ENCODE peak calls at places on chromosomes 5 and 9, in ten cellular contexts. W is HepG2; Q is OCI-LY7; Z is cardiac muscle cell; D is lung; G is heart left ventricle; E is PC-9; S is brain microvascular endothelial cell; T is tibial artery; L is CD8-positive, alpha-beta T cell. B is an unnamed sample.

GRCh38 chr5:68751651-68752050 is 342.2 kb upstream of the SLC30A5 start:
- DNase-seq in W (no peak), T (no peak), L (no peak), G (no peak), S (no peak), D (no peak), Z (no peak), Q (no peak), E (no peak), B (no peak)

GRCh38 chr5:135353952-135354721 is 44.9 kb downstream of the MACROH2A1 start:
- DNase-seq in S (peak; percentile 76), E (no peak), Z (peak; percentile 88), W (no peak), Q (no peak), G (no peak), T (no peak), L (no peak), D (no peak), B (no peak)

GRCh38 chr9:96457266-96457665 is 7.3 kb downstream of the HABP4 start:
- DNase-seq in Q (no peak), L (no peak), S (no peak), T (no peak), D (no peak), E (no peak), W (no peak), G (no peak), Z (no peak), B (no peak)

GRCh38 chr5:146828385-146828784 is 50.2 kb downstream of the PPP2R2B start:
- DNase-seq in W (no peak), S (no peak), L (no peak), D (no peak), T (no peak), Q (no peak), G (no peak), Z (no peak), E (no peak), B (peak; percentile 46)

GRCh38 chr9:116212986-116213672 is 59.5 kb downstream of the PAPPA start:
- DNase-seq in L (no peak), T (no peak), Q (no peak), G (no peak), Z (no peak), S (no peak), D (no peak), W (no peak), E (no peak), B (no peak)

GRCh38 chr5:33808699-33809098 is 83.1 kb downstream of the ADAMTS12 start:
- DNase-seq in G (no peak), D (no peak), W (no peak), S (no peak), E (no peak), T (no peak), L (no peak), Q (no peak), Z (peak; percentile 47), B (no peak)

GRCh38 chr5:181188700-181189362 is 16.2 kb downstream of the TRIM7 start:
- DNase-seq in S (peak; percentile 71), W (peak; percentile 57), D (peak; percentile 74), Z (peak; percentile 79), T (peak; percentile 85), Q (peak; percentile 89), G (peak; percentile 66), L (peak; percentile 81), E (peak; percentile 71), B (peak; percentile 46)

GRCh38 chr9:109591691-109592090 is 93.6 kb upstream of the PTPN3 start:
- DNase-seq in G (no peak), Z (no peak), W (no peak), D (no peak), S (no peak), Q (no peak), T (no peak), E (no peak), L (no peak), B (no peak)

GRCh38 chr9:98521141-98521540 is 187.6 kb downstream of the GABBR2 start:
- DNase-seq in Z (peak; percentile 56), W (no peak), D (peak; percentile 15), G (no peak), T (no peak), E (no peak), L (no peak), S (peak; percentile 54), Q (no peak), B (no peak)

GRCh38 chr9:136118367-136119258 is at the start of gene TMEM250:
- DNase-seq in S (peak; percentile 88), G (peak; percentile 98), E (peak; percentile 84), D (peak; percentile 97), Z (peak; percentile 98), L (peak; percentile 93), W (peak; percentile 92), Q (peak; percentile 97), T (peak; percentile 92), B (peak; percentile 96)

GRCh38 chr9:82560036-82560435 is 502.9 kb downstream of the RASEF start:
- DNase-seq in E (no peak), S (no peak), T (no peak), G (no peak), D (no peak), Z (no peak), W (no peak), L (no peak), Q (no peak), B (no peak)

GRCh38 chr9:133942206-133942975 is 49.7 kb downstream of the VAV2 start:
- DNase-seq in Q (no peak), D (no peak), E (no peak), L (no peak), S (no peak), G (peak; percentile 22), T (no peak), W (no peak), Z (no peak), B (no peak)

GRCh38 chr9:134693641-134694367 is 52.2 kb downstream of the COL5A1 start:
- DNase-seq in E (no peak), Z (no peak), G (no peak), Q (no peak), W (no peak), L (no peak), D (no peak), T (no peak), S (no peak), B (no peak)

GRCh38 chr5:77170-77501 is 14.8 kb upstream of the PLEKHG4B start:
- DNase-seq in T (no peak), E (no peak), Q (no peak), G (no peak), L (no peak), Z (no peak), D (no peak), S (no peak), W (no peak), B (no peak)

GRCh38 chr5:81230429-81230828 is 2.7 kb upstream of the CKMT2 start:
- DNase-seq in T (no peak), S (no peak), W (no peak), G (no peak), E (no peak), D (no peak), L (no peak), Z (no peak), Q (no peak), B (no peak)

GRCh38 chr5:143279698-143280097 is 123.8 kb downstream of the NR3C1 start:
- DNase-seq in W (peak; percentile 88), E (peak; percentile 76), Z (peak; percentile 8), G (no peak), L (no peak), T (no peak), Q (no peak), S (no peak), D (no peak), B (no peak)

GRCh38 chr5:61281686-61282085 is 50.4 kb upstream of the ZSWIM6 start:
- DNase-seq in Z (no peak), L (no peak), D (no peak), W (no peak), T (no peak), Q (no peak), G (no peak), S (no peak), E (no peak), B (no peak)

GRCh38 chr5:74200560-74200959 is 440.0 kb downstream of the ENC1 start:
- DNase-seq in T (no peak), D (no peak), W (no peak), G (no peak), S (no peak), Z (no peak), Q (no peak), E (peak; percentile 65), L (no peak), B (no peak)
- TF ChIP-seq CTCF in T (no peak), D (no peak), W (no peak), G (no peak), S (no peak), Z (no peak), Q (no peak), E (no peak), L (no peak), B (no peak)

GRCh38 chr5:159034083-159034824 is 65.5 kb downstream of the EBF1 start:
- DNase-seq in S (peak; percentile 49), T (no peak), E (no peak), G (no peak), L (no peak), D (no peak), W (no peak), Q (no peak), Z (peak; percentile 33), B (no peak)
- H3K36me3 ChIP-seq in S (no peaks in the 10 kb centered on the region), T (no peaks in the 10 kb centered on the region), E (no peaks in the 10 kb centered on the region), G (no peaks in the 10 kb centered on the region), L (no peaks in the 10 kb centered on the region), D (no peaks in the 10 kb centered on the region), W (no peaks in the 10 kb centered on the region), Q (peaks cover 10% of the 10 kb centered on the region), Z (no peaks in the 10 kb centered on the region), B (no peaks in the 10 kb centered on the region)

GRCh38 chr9:105259731-105260612 is 15.5 kb downstream of the SLC44A1 start:
- DNase-seq in E (no peak), Z (no peak), Q (peak; percentile 33), G (no peak), S (no peak), T (peak; percentile 27), W (no peak), D (no peak), L (no peak), B (no peak)

GRCh38 chr9:105262497-105262896 is 18.0 kb downstream of the SLC44A1 start:
- DNase-seq in L (no peak), Q (no peak), T (no peak), D (no peak), E (no peak), S (no peak), W (no peak), G (no peak), Z (no peak), B (no peak)

GRCh38 chr9:105269593-105269992 is 25.1 kb downstream of the SLC44A1 start:
- DNase-seq in Q (no peak), E (no peak), L (no peak), Z (no peak), W (no peak), G (no peak), T (no peak), S (no peak), D (no peak), B (peak; percentile 50)

GRCh38 chr9:105259274-105259673 is 14.8 kb downstream of the SLC44A1 start:
- DNase-seq in D (no peak), L (no peak), Q (peak; percentile 38), T (no peak), E (no peak), S (no peak), G (no peak), W (no peak), Z (no peak), B (no peak)

GRCh38 chr9:105264380-105264779 is 19.9 kb downstream of the SLC44A1 start:
- DNase-seq in W (no peak), L (no peak), T (no peak), G (no peak), Q (no peak), S (no peak), D (no peak), Z (peak; percentile 40), E (peak; percentile 71), B (no peak)
- H3K27ac ChIP-seq in W (no peak overlapping the region), L (no peak overlapping the region), T (no peak overlapping the region), G (no peak overlapping the region), Q (no peak overlapping the region), S (no peak overlapping the region), D (no peak overlapping the region), Z (no peak overlapping the region), E (peak overlapping the region; percentile 69), B (no peak overlapping the region)

GRCh38 chr5:120576588-120576987 is 112.5 kb downstream of the PRR16 start:
- DNase-seq in G (no peak), E (no peak), Z (no peak), D (no peak), T (no peak), Q (no peak), L (no peak), S (no peak), W (no peak), B (no peak)
- TF ChIP-seq CTCF in G (no peak), E (no peak), Z (no peak), D (no peak), T (no peak), Q (no peak), L (no peak), S (no peak), W (no peak), B (no peak)

B was measured in WERI-Rb-1.